ENCODE peak calls at places on chromosome X, in four cellular contexts. Y, Q, T and W are unnamed samples.

GRCh38 chrX:71928856-71929255 is 18.2 kb downstream of the NHSL2 start:
- DNase-seq in Y (no peak), Q (no peak), T (no peak), W (no peak)

GRCh38 chrX:17735396-17735795 is 1.9 kb upstream of the SCML1 start:
- DNase-seq in Y (no peak), Q (no peak), T (no peak), W (no peak)

GRCh38 chrX:110172215-110172614 is 145.7 kb downstream of the AMMECR1 start:
- DNase-seq in Y (no peak), Q (no peak), T (no peak), W (no peak)

GRCh38 chrX:86379209-86379608 is 231.0 kb downstream of the DACH2 start:
- DNase-seq in Y (no peak), Q (no peak), T (no peak), W (no peak)

GRCh38 chrX:37825225-37825842 is 22.0 kb downstream of the DYNLT3 start:
- DNase-seq in Y (peak; percentile 43), Q (peak; percentile 44), T (peak; percentile 25), W (peak; percentile 6)

GRCh38 chrX:110418220-110418856 is 59.7 kb downstream of the RTL9 start:
- DNase-seq in Y (peak; percentile 24), Q (no peak), T (peak; percentile 72), W (no peak)

GRCh38 chrX:54891573-54891972 is 29.1 kb upstream of the TRO start:
- DNase-seq in Y (no peak), Q (peak; percentile 24), T (peak; percentile 37), W (peak; percentile 5)

GRCh38 chrX:75038925-75039324 is 113.7 kb upstream of the NEXMIF start:
- DNase-seq in Y (no peak), Q (no peak), T (peak; percentile 9), W (no peak)

GRCh38 chrX:1196436-1196835 is 16.0 kb downstream of the CRLF2 start:
- DNase-seq in Y (no peak), Q (no peak), T (no peak), W (no peak)

GRCh38 chrX:74578137-74578536 is 36.3 kb downstream of the RLIM start:
- DNase-seq in Y (no peak), Q (no peak), T (no peak), W (no peak)

GRCh38 chrX:43108828-43109227 is 330.9 kb upstream of the PPP1R2C start:
- DNase-seq in Y (no peak), Q (no peak), T (no peak), W (no peak)

GRCh38 chrX:131671714-131672113 is 127.8 kb downstream of the OR13H1 start:
- DNase-seq in Y (no peak), Q (no peak), T (no peak), W (no peak)